ENCODE peak calls at places on chromosomes 3 and 15, in eight cellular contexts. J is body of pancreas; I is esophagus muscularis mucosa; W is fibroblast of lung; D is sigmoid colon; V is tibial artery; G is cardiac muscle cell; C is CD8-positive, alpha-beta T cell. O is an unnamed sample. For H3K9me3, the result is how much of the 10 kb centered on the place peaks cover.

GRCh38 chr3:57770121-57770828 is 14.2 kb downstream of the SLMAP start:
- DNase-seq in J (no peak), I (no peak), W (no peak), D (no peak), V (no peak), G (no peak), C (no peak), O (no peak)

GRCh38 chr15:72754096-72754495 is 29.5 kb downstream of the ADPGK start:
- DNase-seq in J (no peak), I (peak), W (peak), D (no peak), V (no peak), G (no peak), C (no peak), O (no peak)

GRCh38 chr3:115330406-115330805 is 183.3 kb upstream of the ZBTB20 start:
- DNase-seq in J (no peak), I (no peak), W (peak), D (no peak), V (no peak), G (no peak), C (no peak), O (no peak)

GRCh38 chr3:49873623-49874022 is 3.9 kb upstream of the CAMKV start:
- DNase-seq in J (no peak), I (no peak), W (no peak), D (no peak), V (no peak), G (no peak), C (no peak), O (no peak)

GRCh38 chr15:33154366-33155166 is 39.9 kb downstream of the FMN1 start:
- DNase-seq in J (peak), I (no peak), W (peak), D (peak), V (peak), G (no peak), C (no peak), O (no peak)

GRCh38 chr3:145620002-145620401 is 541.0 kb downstream of the PLOD2 start:
- DNase-seq in J (no peak), I (no peak), W (no peak), D (no peak), V (no peak), G (no peak), C (no peak), O (no peak)

GRCh38 chr15:34818531-34818930 is 23.2 kb upstream of the ACTC1 start:
- DNase-seq in J (no peak), I (no peak), W (peak), D (no peak), V (no peak), G (no peak), C (no peak), O (no peak)

GRCh38 chr3:127387119-127387518 is 99.3 kb upstream of the PRR20G start:
- DNase-seq in J (no peak), I (no peak), W (no peak), D (no peak), V (no peak), G (no peak), C (no peak), O (no peak)

GRCh38 chr3:32655167-32655566 is 29.8 kb upstream of the CNOT10 start:
- DNase-seq in J (no peak), I (no peak), W (no peak), D (no peak), V (no peak), G (no peak), C (no peak), O (no peak)

GRCh38 chr3:30399394-30400181 is 206.8 kb upstream of the TGFBR2 start:
- DNase-seq in J (no peak), I (no peak), W (peak), D (no peak), V (no peak), G (no peak), C (no peak), O (no peak)

GRCh38 chr3:14170569-14171159 is 7.7 kb downstream of the XPC start:
- DNase-seq in J (no peak), I (no peak), W (peak), D (no peak), V (no peak), G (no peak), C (no peak), O (no peak)

GRCh38 chr3:14728113-14728512 is 53.2 kb downstream of the C3orf20 start:
- DNase-seq in J (no peak), I (no peak), W (no peak), D (no peak), V (no peak), G (no peak), C (no peak), O (no peak)

GRCh38 chr3:122912772-122913538 is 114.6 kb downstream of the SEMA5B start:
- DNase-seq in J (no peak), I (no peak), W (no peak), D (no peak), V (no peak), G (no peak), C (no peak), O (no peak)

GRCh38 chr3:28912120-28912885 is 368.6 kb upstream of the RBMS3 start:
- DNase-seq in J (no peak), I (no peak), W (peak), D (no peak), V (no peak), G (no peak), C (no peak), O (no peak)

GRCh38 chr15:78146437-78147154 is 2.6 kb upstream of the IDH3A start:
- DNase-seq in J (peak), I (no peak), W (no peak), D (no peak), V (no peak), G (no peak), C (no peak), O (no peak)

GRCh38 chr3:188133219-188133618 is 20.7 kb upstream of the LPP start:
- DNase-seq in J (no peak), I (no peak), W (peak), D (no peak), V (no peak), G (no peak), C (no peak), O (no peak)

GRCh38 chr3:150721285-150722130 is 17.8 kb upstream of the ERICH6 start:
- DNase-seq in J (no peak), I (no peak), W (peak), D (no peak), V (no peak), G (peak), C (no peak), O (peak)

GRCh38 chr3:105369501-105370371 is 3.0 kb downstream of the ALCAM start:
- DNase-seq in J (peak), I (peak), W (peak), D (peak), V (peak), G (peak), C (peak), O (no peak)

GRCh38 chr15:51375966-51376640 is 34.6 kb downstream of the GLDN start:
- DNase-seq in J (no peak), I (no peak), W (peak), D (no peak), V (no peak), G (no peak), C (no peak), O (no peak)

GRCh38 chr15:67840747-67841634 is 1.1 kb upstream of the RNU6-1 start:
- DNase-seq in J (peak), I (no peak), W (peak), D (peak), V (peak), G (peak), C (no peak), O (no peak)

GRCh38 chr15:86609275-86609674 is 529.6 kb downstream of the AGBL1 start:
- DNase-seq in J (no peak), I (no peak), W (no peak), D (no peak), V (no peak), G (no peak), C (no peak), O (no peak)

GRCh38 chr3:51283421-51283820 is 101.7 kb upstream of the MANF start:
- DNase-seq in J (no peak), I (no peak), W (peak), D (no peak), V (no peak), G (no peak), C (no peak), O (no peak)

GRCh38 chr15:68316061-68316804 is 38.7 kb downstream of the FEM1B start:
- DNase-seq in J (no peak), I (no peak), W (no peak), D (peak), V (peak), G (peak), C (no peak), O (peak)

GRCh38 chr3:140588558-140588957 is 89.3 kb upstream of the TRIM42 start:
- DNase-seq in J (no peak), I (peak), W (peak), D (no peak), V (no peak), G (no peak), C (no peak), O (peak)

GRCh38 chr3:141368062-141368924 is at the start of gene ZBTB38:
- DNase-seq in J (peak), I (peak), W (peak), D (peak), V (peak), G (peak), C (no peak), O (peak)

GRCh38 chr3:143736651-143737050 is 111.6 kb downstream of the SLC9A9 start:
- DNase-seq in J (no peak), I (no peak), W (peak), D (no peak), V (no peak), G (no peak), C (no peak), O (no peak)

GRCh38 chr3:129359102-129359461 is 69.4 kb downstream of the EFCAB12 start:
- DNase-seq in J (no peak), I (no peak), W (no peak), D (no peak), V (no peak), G (peak), C (no peak), O (no peak)

GRCh38 chr3:79568938-79569337 is 198.9 kb downstream of the ROBO1 start:
- DNase-seq in J (no peak), I (no peak), W (no peak), D (no peak), V (no peak), G (no peak), C (no peak), O (no peak)

GRCh38 chr15:78987891-78988360 is 43.1 kb upstream of the CTSH start:
- DNase-seq in J (no peak), I (no peak), W (no peak), D (no peak), V (no peak), G (no peak), C (no peak), O (no peak)

GRCh38 chr15:70212288-70212962 is 114.7 kb upstream of the TLE3 start:
- DNase-seq in J (no peak), I (no peak), W (peak), D (no peak), V (no peak), G (peak), C (no peak), O (no peak)

GRCh38 chr15:71379893-71380292 is 264.6 kb downstream of the THSD4 start:
- DNase-seq in J (no peak), I (no peak), W (peak), D (no peak), V (no peak), G (no peak), C (no peak), O (no peak)

GRCh38 chr3:176362191-176362731 is 835.0 kb downstream of the TBL1XR1 start:
- DNase-seq in J (no peak), I (no peak), W (no peak), D (no peak), V (no peak), G (peak), C (no peak), O (no peak)

GRCh38 chr3:196813903-196814302 is 53.8 kb upstream of the SENP5 start:
- DNase-seq in J (no peak), I (no peak), W (peak), D (no peak), V (no peak), G (no peak), C (no peak), O (no peak)

GRCh38 chr3:171980578-171981270 is 58.7 kb upstream of the FNDC3B start:
- DNase-seq in J (no peak), I (no peak), W (peak), D (no peak), V (no peak), G (no peak), C (no peak), O (no peak)

GRCh38 chr3:31776016-31776415 is 205.0 kb downstream of the OSBPL10 start:
- DNase-seq in J (no peak), I (no peak), W (no peak), D (no peak), V (no peak), G (no peak), C (no peak), O (no peak)

GRCh38 chr3:126040386-126040785 is 43.5 kb downstream of the SLC41A3 start:
- DNase-seq in J (no peak), I (peak), W (no peak), D (peak), V (no peak), G (no peak), C (no peak), O (no peak)

GRCh38 chr15:62591842-62592838 is 427.1 kb upstream of the C2CD4B start:
- DNase-seq in J (no peak), I (no peak), W (peak), D (no peak), V (no peak), G (no peak), C (no peak), O (no peak)

GRCh38 chr3:95154775-95155174 is 1091.9 kb downstream of the NSUN3 start:
- DNase-seq in J (no peak), I (no peak), W (peak), D (no peak), V (no peak), G (no peak), C (no peak), O (no peak)

GRCh38 chr3:24004171-24004938 is 59.3 kb downstream of the NR1D2 start:
- DNase-seq in J (no peak), I (peak), W (no peak), D (no peak), V (no peak), G (no peak), C (no peak), O (no peak)

GRCh38 chr3:149426325-149426724 is 48.2 kb upstream of the TM4SF4 start:
- DNase-seq in J (no peak), I (peak), W (no peak), D (no peak), V (no peak), G (no peak), C (no peak), O (no peak)

GRCh38 chr3:133374706-133375105 is 25.1 kb upstream of the BFSP2 start:
- DNase-seq in J (no peak), I (no peak), W (no peak), D (no peak), V (no peak), G (no peak), C (no peak), O (no peak)

GRCh38 chr3:133377396-133377795 is 22.5 kb upstream of the BFSP2 start:
- DNase-seq in J (no peak), I (no peak), W (peak), D (no peak), V (no peak), G (peak), C (no peak), O (no peak)

GRCh38 chr3:133380481-133381225 is 19.2 kb upstream of the BFSP2 start:
- DNase-seq in J (no peak), I (no peak), W (no peak), D (no peak), V (no peak), G (no peak), C (no peak), O (no peak)

GRCh38 chr3:133379926-133380325 is 19.9 kb upstream of the BFSP2 start:
- DNase-seq in J (no peak), I (no peak), W (no peak), D (no peak), V (no peak), G (no peak), C (no peak), O (no peak)

DNA sequence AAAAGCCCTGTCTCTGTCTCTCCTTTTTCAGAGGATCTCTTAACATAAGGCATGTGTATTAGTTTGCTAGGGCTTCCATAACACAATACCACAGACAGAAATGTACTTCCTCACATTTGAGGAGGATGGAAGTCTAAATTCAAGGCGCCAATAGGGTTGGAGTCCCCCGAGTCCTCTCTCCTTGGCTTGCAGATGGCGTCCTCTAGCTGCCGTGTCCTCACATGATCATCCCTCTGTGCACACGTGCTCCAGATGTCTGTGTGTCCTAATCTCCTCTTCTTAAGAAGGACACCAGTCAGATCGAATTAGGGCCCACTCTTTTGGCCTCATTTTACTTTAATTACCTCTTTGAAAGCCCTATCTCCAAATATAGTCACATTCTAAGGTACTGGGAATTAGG is 23.1 kb upstream of the BFSP2 start:
- DNase-seq in J (no peak), I (no peak), W (no peak), D (no peak), V (no peak), G (no peak), C (no peak), O (no peak)
- H3K9me3 ChIP-seq in J (under half), I (under half), W (under half), D (under half), V (under half), G (under half), C (under half), O (under half)

GRCh38 chr15:58520464-58520863 is 88.7 kb downstream of the LIPC start:
- DNase-seq in J (no peak), I (no peak), W (no peak), D (no peak), V (no peak), G (no peak), C (no peak), O (no peak)
- H3K4me3 ChIP-seq in J (no peak), I (no peak), W (no peak), D (no peak), V (no peak), G (no peak), C (no peak), O (no peak)

GRCh38 chr3:1527780-1528179 is 435.0 kb downstream of the CNTN6 start:
- DNase-seq in J (no peak), I (no peak), W (no peak), D (no peak), V (no peak), G (no peak), C (no peak), O (no peak)
- H3K9me3 ChIP-seq in J (under half), I (under half), W (under half), D (under half), V (under half), G (under half), C (under half), O (under half)

GRCh38 chr3:194399874-194400411 is 877 bp upstream of the GP5 start:
- DNase-seq in J (no peak), I (no peak), W (no peak), D (no peak), V (no peak), G (no peak), C (no peak), O (no peak)

GRCh38 chr3:194396897-194397756 is 1.9 kb downstream of the GP5 start:
- DNase-seq in J (no peak), I (no peak), W (peak), D (no peak), V (no peak), G (no peak), C (peak), O (no peak)

GRCh38 chr3:194397757-194398312 is 1.2 kb downstream of the GP5 start:
- DNase-seq in J (no peak), I (no peak), W (peak), D (no peak), V (no peak), G (peak), C (peak), O (no peak)

GRCh38 chr3:194401346-194401745 is 2.3 kb upstream of the GP5 start:
- DNase-seq in J (no peak), I (no peak), W (no peak), D (no peak), V (no peak), G (no peak), C (no peak), O (no peak)

GRCh38 chr3:194399166-194399565 is at the start of gene GP5:
- DNase-seq in J (no peak), I (no peak), W (no peak), D (no peak), V (no peak), G (no peak), C (no peak), O (no peak)
- H3K4me3 ChIP-seq in J (no peak), I (peak), W (peak), D (peak), V (no peak), G (peak), C (peak), O (no peak)

GRCh38 chr15:41809526-41810220 is 18.2 kb upstream of the JMJD7 start:
- DNase-seq in J (no peak), I (no peak), W (no peak), D (peak), V (no peak), G (no peak), C (no peak), O (no peak)

GRCh38 chr15:41806291-41807181 is 21.4 kb upstream of the JMJD7 start:
- DNase-seq in J (no peak), I (no peak), W (no peak), D (peak), V (no peak), G (peak), C (no peak), O (no peak)

GRCh38 chr15:41811432-41812195 is 16.3 kb upstream of the JMJD7 start:
- DNase-seq in J (peak), I (peak), W (peak), D (peak), V (peak), G (peak), C (peak), O (peak)

GRCh38 chr15:41810651-41811431 is 17.1 kb upstream of the JMJD7 start:
- DNase-seq in J (no peak), I (no peak), W (no peak), D (no peak), V (no peak), G (no peak), C (no peak), O (no peak)

GRCh38 chr15:41809121-41809520 is 18.8 kb upstream of the JMJD7 start:
- DNase-seq in J (no peak), I (no peak), W (no peak), D (peak), V (no peak), G (no peak), C (no peak), O (no peak)
- H3K9me3 ChIP-seq in J (under half), I (under half), W (under half), D (under half), V (under half), G (under half), C (under half), O (under half)

DNA sequence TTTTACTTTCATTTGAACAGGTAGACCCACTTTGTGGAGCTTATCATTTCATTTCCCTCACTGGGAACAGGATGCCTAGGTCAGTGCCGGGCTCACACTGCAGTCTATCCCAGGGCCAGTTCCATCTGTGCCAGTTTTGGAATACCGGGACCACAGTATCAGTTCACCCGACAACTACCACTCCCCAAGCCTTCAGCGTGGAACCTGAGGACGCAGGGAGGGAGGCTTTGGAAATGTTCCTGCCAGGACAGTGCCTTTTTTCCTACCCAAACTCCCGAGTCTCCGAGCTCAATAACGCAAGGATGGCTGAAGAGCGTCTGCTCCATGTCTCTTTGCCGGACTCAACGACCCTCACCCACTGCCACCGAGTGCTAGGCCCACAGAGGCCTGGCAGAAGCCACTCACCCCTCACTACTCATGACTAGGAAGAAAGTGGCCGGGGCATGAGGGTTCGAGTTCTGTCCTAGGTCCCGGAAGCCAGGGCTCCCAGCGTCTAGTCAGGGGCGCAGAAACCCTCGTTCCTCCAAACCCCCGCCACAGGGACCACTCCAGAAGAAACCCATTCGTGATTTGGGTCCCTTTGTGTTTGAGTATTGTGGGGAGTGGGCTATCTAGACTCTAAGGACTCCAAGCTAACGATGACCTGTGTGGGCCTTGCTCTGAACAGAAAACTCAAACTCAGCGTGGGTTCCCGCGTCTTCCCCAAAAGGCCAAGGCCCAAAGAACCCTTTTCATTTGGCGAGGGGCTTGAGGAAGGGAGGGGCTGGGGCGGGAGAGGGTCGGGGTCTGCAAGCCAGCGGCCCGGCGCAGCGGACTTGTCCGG is 11.4 kb downstream of the ZIC1 start:
- DNase-seq in J (no peak), I (no peak), W (no peak), D (no peak), V (no peak), G (no peak), C (no peak), O (no peak)
- H3K4me3 ChIP-seq in J (no peak), I (no peak), W (no peak), D (no peak), V (no peak), G (peak), C (no peak), O (peak)

GRCh38 chr3:132071043-132071442 is 36.2 kb upstream of the CPNE4 start:
- DNase-seq in J (no peak), I (no peak), W (no peak), D (no peak), V (no peak), G (peak), C (no peak), O (no peak)
- H3K9me3 ChIP-seq in J (under half), I (under half), W (under half), D (under half), V (under half), G (under half), C (under half), O (under half)

GRCh38 chr3:134308350-134308891 is 57.8 kb upstream of the RYK start:
- DNase-seq in J (peak), I (peak), W (peak), D (peak), V (peak), G (peak), C (peak), O (peak)
- H3K4me3 ChIP-seq in J (no peak), I (peak), W (no peak), D (no peak), V (peak), G (no peak), C (no peak), O (no peak)

O was measured in NT2/D1.